ENCODE peak calls at places on chromosome 2, in five cellular contexts. One of them, this sample, is unnamed.

GRCh38 chr2:240405133-240405532 is 30.3 kb upstream of the GPC1 start:
- DNase-seq in bronchial epithelial cell: no peak
- DNase-seq in cardiac muscle cell: no peak
- DNase-seq in AG10803: no peak
- DNase-seq in fibroblast of lung: no peak
- DNase-seq in this sample: no peak

GRCh38 chr2:226426292-226426736 is 373.3 kb downstream of the IRS1 start:
- DNase-seq in AG10803: peak
- DNase-seq in bronchial epithelial cell: peak
- DNase-seq in fibroblast of lung: peak
- DNase-seq in cardiac muscle cell: peak
- DNase-seq in this sample: peak

GRCh38 chr2:191190439-191190838 is 39.6 kb upstream of the STAT4 start:
- DNase-seq in cardiac muscle cell: no peak
- DNase-seq in fibroblast of lung: no peak
- DNase-seq in bronchial epithelial cell: no peak
- DNase-seq in AG10803: no peak
- DNase-seq in this sample: no peak

GRCh38 chr2:143171817-143172216 is 42.6 kb downstream of the ARHGAP15 start:
- DNase-seq in fibroblast of lung: peak
- DNase-seq in cardiac muscle cell: peak
- DNase-seq in bronchial epithelial cell: peak
- DNase-seq in AG10803: peak
- DNase-seq in this sample: no peak

GRCh38 chr2:33099989-33100388 is 153.2 kb downstream of the LTBP1 start:
- DNase-seq in bronchial epithelial cell: no peak
- DNase-seq in cardiac muscle cell: no peak
- DNase-seq in AG10803: no peak
- DNase-seq in fibroblast of lung: no peak
- DNase-seq in this sample: no peak

GRCh38 chr2:219706823-219707281 is 79.4 kb downstream of the SLC4A3 start:
- DNase-seq in bronchial epithelial cell: no peak
- DNase-seq in cardiac muscle cell: peak
- DNase-seq in fibroblast of lung: no peak
- DNase-seq in AG10803: no peak
- DNase-seq in this sample: peak

GRCh38 chr2:172556284-172557033 is 569 bp downstream of the PDK1 start:
- DNase-seq in AG10803: peak
- DNase-seq in bronchial epithelial cell: peak
- DNase-seq in cardiac muscle cell: peak
- DNase-seq in fibroblast of lung: peak
- DNase-seq in this sample: peak

GRCh38 chr2:241946306-241947003 is 76.9 kb downstream of the RTP5 start:
- DNase-seq in fibroblast of lung: no peak
- DNase-seq in AG10803: no peak
- DNase-seq in cardiac muscle cell: no peak
- DNase-seq in bronchial epithelial cell: no peak
- DNase-seq in this sample: no peak

GRCh38 chr2:173521450-173522192 is 166.9 kb downstream of the CDCA7 start:
- DNase-seq in bronchial epithelial cell: peak
- DNase-seq in fibroblast of lung: no peak
- DNase-seq in cardiac muscle cell: no peak
- DNase-seq in AG10803: no peak
- DNase-seq in this sample: no peak

GRCh38 chr2:190862591-190862991 is 18.0 kb upstream of the GLS start:
- DNase-seq in AG10803: peak
- DNase-seq in bronchial epithelial cell: peak
- DNase-seq in fibroblast of lung: no peak
- DNase-seq in cardiac muscle cell: peak
- DNase-seq in this sample: no peak

GRCh38 chr2:118539290-118539689 is 308.2 kb downstream of the EN1 start:
- DNase-seq in cardiac muscle cell: peak
- DNase-seq in fibroblast of lung: peak
- DNase-seq in bronchial epithelial cell: peak
- DNase-seq in AG10803: peak
- DNase-seq in this sample: peak

GRCh38 chr2:126761981-126762878 is 106.3 kb downstream of the GYPC start:
- DNase-seq in fibroblast of lung: no peak
- DNase-seq in AG10803: no peak
- DNase-seq in cardiac muscle cell: no peak
- DNase-seq in bronchial epithelial cell: no peak
- DNase-seq in this sample: no peak

GRCh38 chr2:11027195-11027594 is 115.5 kb downstream of the KCNF1 start:
- DNase-seq in AG10803: no peak
- DNase-seq in cardiac muscle cell: no peak
- DNase-seq in fibroblast of lung: no peak
- DNase-seq in bronchial epithelial cell: no peak
- DNase-seq in this sample: no peak

GRCh38 chr2:74374509-74375205 is 5.5 kb downstream of the DCTN1 start:
- DNase-seq in fibroblast of lung: peak
- DNase-seq in cardiac muscle cell: peak
- DNase-seq in AG10803: peak
- DNase-seq in bronchial epithelial cell: peak
- DNase-seq in this sample: peak

GRCh38 chr2:195660265-195660890 is 3.4 kb downstream of the SLC39A10 start:
- DNase-seq in bronchial epithelial cell: peak
- DNase-seq in fibroblast of lung: peak
- DNase-seq in AG10803: peak
- DNase-seq in cardiac muscle cell: peak
- DNase-seq in this sample: peak

GRCh38 chr2:75716406-75716805 is 5.7 kb upstream of the GCFC2 start:
- DNase-seq in fibroblast of lung: peak
- DNase-seq in cardiac muscle cell: peak
- DNase-seq in bronchial epithelial cell: no peak
- DNase-seq in AG10803: peak
- DNase-seq in this sample: no peak

GRCh38 chr2:191611614-191612013 is 66.3 kb upstream of the NABP1 start:
- DNase-seq in AG10803: no peak
- DNase-seq in cardiac muscle cell: no peak
- DNase-seq in fibroblast of lung: no peak
- DNase-seq in bronchial epithelial cell: no peak
- DNase-seq in this sample: no peak

GRCh38 chr2:121858406-121858805 is 103.0 kb downstream of the TSN start:
- DNase-seq in fibroblast of lung: peak
- DNase-seq in bronchial epithelial cell: no peak
- DNase-seq in cardiac muscle cell: no peak
- DNase-seq in AG10803: peak
- DNase-seq in this sample: no peak

GRCh38 chr2:131431336-131431735 is 44.6 kb upstream of the TUBA3D start:
- DNase-seq in AG10803: no peak
- DNase-seq in bronchial epithelial cell: no peak
- DNase-seq in cardiac muscle cell: peak
- DNase-seq in fibroblast of lung: peak
- DNase-seq in this sample: peak

GRCh38 chr2:143451622-143452021 is 322.4 kb downstream of the ARHGAP15 start:
- DNase-seq in bronchial epithelial cell: peak
- DNase-seq in AG10803: peak
- DNase-seq in fibroblast of lung: peak
- DNase-seq in cardiac muscle cell: no peak
- DNase-seq in this sample: peak

GRCh38 chr2:235444101-235444597 is 49.7 kb upstream of the AGAP1 start:
- DNase-seq in fibroblast of lung: no peak
- DNase-seq in bronchial epithelial cell: peak
- DNase-seq in cardiac muscle cell: no peak
- DNase-seq in AG10803: no peak
- DNase-seq in this sample: no peak

GRCh38 chr2:128557841-128558241 is 239.2 kb upstream of the HS6ST1 start:
- DNase-seq in bronchial epithelial cell: no peak
- DNase-seq in AG10803: peak
- DNase-seq in cardiac muscle cell: peak
- DNase-seq in fibroblast of lung: peak
- DNase-seq in this sample: no peak

GRCh38 chr2:31151501-31151900 is 13.3 kb upstream of the GALNT14 start:
- DNase-seq in bronchial epithelial cell: no peak
- DNase-seq in AG10803: no peak
- DNase-seq in fibroblast of lung: no peak
- DNase-seq in cardiac muscle cell: no peak
- DNase-seq in this sample: no peak

GRCh38 chr2:113111121-113111520 is 16.3 kb upstream of the IL1RN start:
- DNase-seq in fibroblast of lung: no peak
- DNase-seq in AG10803: no peak
- DNase-seq in cardiac muscle cell: no peak
- DNase-seq in bronchial epithelial cell: no peak
- DNase-seq in this sample: no peak

GRCh38 chr2:63050186-63050915 is at the start of gene OTX1:
- DNase-seq in bronchial epithelial cell: peak
- DNase-seq in AG10803: peak
- DNase-seq in fibroblast of lung: no peak
- DNase-seq in cardiac muscle cell: no peak
- DNase-seq in this sample: no peak

GRCh38 chr2:132424526-132425121 is 8.0 kb downstream of the GPR39 start:
- DNase-seq in fibroblast of lung: peak
- DNase-seq in bronchial epithelial cell: peak
- DNase-seq in AG10803: peak
- DNase-seq in cardiac muscle cell: peak
- DNase-seq in this sample: peak

GRCh38 chr2:143762176-143762928 is 633.1 kb downstream of the ARHGAP15 start:
- DNase-seq in AG10803: no peak
- DNase-seq in fibroblast of lung: no peak
- DNase-seq in cardiac muscle cell: no peak
- DNase-seq in bronchial epithelial cell: peak
- DNase-seq in this sample: no peak

GRCh38 chr2:24792542-24792873 is 683 bp downstream of the PTRHD1 start:
- DNase-seq in fibroblast of lung: no peak
- DNase-seq in AG10803: no peak
- DNase-seq in cardiac muscle cell: no peak
- DNase-seq in bronchial epithelial cell: no peak
- DNase-seq in this sample: no peak

GRCh38 chr2:20172273-20173052 is 52.5 kb downstream of the SDC1 start:
- DNase-seq in AG10803: no peak
- DNase-seq in bronchial epithelial cell: peak
- DNase-seq in fibroblast of lung: no peak
- DNase-seq in cardiac muscle cell: no peak
- DNase-seq in this sample: no peak

GRCh38 chr2:191150451-191151314 is at the start of gene STAT4:
- DNase-seq in fibroblast of lung: no peak
- DNase-seq in AG10803: no peak
- DNase-seq in cardiac muscle cell: peak
- DNase-seq in bronchial epithelial cell: peak
- DNase-seq in this sample: peak

GRCh38 chr2:15751477-15751876 is 159.8 kb downstream of the DDX1 start:
- DNase-seq in cardiac muscle cell: no peak
- DNase-seq in bronchial epithelial cell: no peak
- DNase-seq in AG10803: no peak
- DNase-seq in fibroblast of lung: no peak
- DNase-seq in this sample: no peak

GRCh38 chr2:146821836-146822316 is 1023.0 kb upstream of the ACVR2A start:
- DNase-seq in AG10803: peak
- DNase-seq in fibroblast of lung: peak
- DNase-seq in cardiac muscle cell: peak
- DNase-seq in bronchial epithelial cell: peak
- DNase-seq in this sample: peak

GRCh38 chr2:207879536-207879935 is 109.8 kb upstream of the FZD5 start:
- DNase-seq in AG10803: peak
- DNase-seq in fibroblast of lung: no peak
- DNase-seq in bronchial epithelial cell: peak
- DNase-seq in cardiac muscle cell: no peak
- DNase-seq in this sample: peak

GRCh38 chr2:79432731-79433146 is 80.1 kb upstream of the CTNNA2 start:
- DNase-seq in fibroblast of lung: no peak
- DNase-seq in AG10803: no peak
- DNase-seq in bronchial epithelial cell: no peak
- DNase-seq in cardiac muscle cell: no peak
- DNase-seq in this sample: no peak

GRCh38 chr2:198517961-198518360 is 713.6 kb downstream of the PLCL1 start:
- DNase-seq in bronchial epithelial cell: no peak
- DNase-seq in fibroblast of lung: no peak
- DNase-seq in AG10803: peak
- DNase-seq in cardiac muscle cell: no peak
- DNase-seq in this sample: no peak

DNA sequence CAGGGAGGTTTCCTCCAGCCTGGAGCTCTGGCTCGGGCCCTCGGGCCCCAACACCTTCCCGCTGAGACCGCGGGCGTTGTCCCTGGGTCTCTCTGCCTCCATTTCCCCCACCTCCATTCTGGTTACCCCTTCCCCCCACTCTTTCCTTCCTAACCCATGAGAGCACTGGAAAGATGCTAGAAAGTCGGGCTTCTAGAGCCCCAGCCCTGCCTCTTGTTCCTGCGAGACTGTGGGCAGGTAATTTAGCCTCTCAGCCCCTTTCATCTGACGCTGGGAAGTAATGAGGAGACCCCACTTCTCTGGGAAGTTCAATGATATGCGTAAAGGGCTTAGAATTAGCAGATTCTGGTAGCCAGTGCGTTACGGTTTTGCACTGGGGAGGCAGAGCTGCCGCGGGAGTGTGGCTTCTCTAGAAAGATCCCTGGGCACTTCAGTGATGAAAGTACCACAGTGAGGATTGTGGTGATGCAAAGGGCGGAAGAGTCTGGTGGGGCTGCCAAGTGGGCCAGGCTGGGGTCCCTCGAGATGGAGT is 16.2 kb upstream of the ECEL1 start:
- DNase-seq in AG10803: no peak
- DNase-seq in bronchial epithelial cell: no peak
- DNase-seq in cardiac muscle cell: no peak
- DNase-seq in fibroblast of lung: no peak
- DNase-seq in this sample: no peak
- H3K4me3 ChIP-seq in AG10803: no peak
- H3K4me3 ChIP-seq in bronchial epithelial cell: no peak
- H3K4me3 ChIP-seq in cardiac muscle cell: no peak
- H3K4me3 ChIP-seq in fibroblast of lung: no peak
- H3K4me3 ChIP-seq in this sample: no peak

GRCh38 chr2:39938035-39938835 is 159.2 kb upstream of the THUMPD2 start:
- DNase-seq in fibroblast of lung: peak
- DNase-seq in AG10803: peak
- DNase-seq in cardiac muscle cell: peak
- DNase-seq in bronchial epithelial cell: peak
- DNase-seq in this sample: peak
- TF ChIP-seq CTCF in fibroblast of lung: no peak
- TF ChIP-seq CTCF in AG10803: no peak
- TF ChIP-seq CTCF in cardiac muscle cell: no peak
- TF ChIP-seq CTCF in bronchial epithelial cell: no peak
- TF ChIP-seq CTCF in this sample: no peak

GRCh38 chr2:36708119-36708741 is 11.7 kb downstream of the VIT start:
- DNase-seq in bronchial epithelial cell: peak
- DNase-seq in cardiac muscle cell: peak
- DNase-seq in AG10803: peak
- DNase-seq in fibroblast of lung: no peak
- DNase-seq in this sample: peak
- H3K4me3 ChIP-seq in bronchial epithelial cell: no peak
- H3K4me3 ChIP-seq in cardiac muscle cell: no peak
- H3K4me3 ChIP-seq in AG10803: peak
- H3K4me3 ChIP-seq in fibroblast of lung: no peak
- H3K4me3 ChIP-seq in this sample: no peak

GRCh38 chr2:100610381-100610831 is 47.6 kb downstream of the PDCL3 start:
- DNase-seq in bronchial epithelial cell: peak
- DNase-seq in cardiac muscle cell: peak
- DNase-seq in AG10803: peak
- DNase-seq in fibroblast of lung: peak
- DNase-seq in this sample: peak
- TF ChIP-seq CTCF in bronchial epithelial cell: peak
- TF ChIP-seq CTCF in cardiac muscle cell: peak
- TF ChIP-seq CTCF in AG10803: peak
- TF ChIP-seq CTCF in fibroblast of lung: peak
- TF ChIP-seq CTCF in this sample: peak